ENCODE peak calls at places on chromosome 10, in five cellular contexts. T is OCI-LY7, H is transverse colon, K is mucosa of descending colon, B is A549. Z is an unnamed sample.

GRCh38 chr10:28008054-28008453 is 9.2 kb upstream of the ODAD2 start:
- DNase-seq in T (no peak), H (no peak), K (no peak), B (no peak), Z (no peak)

GRCh38 chr10:132302421-132302820 is 5.3 kb downstream of the STK32C start:
- DNase-seq in T (no peak), H (no peak), K (peak; percentile 14), B (no peak), Z (no peak)

GRCh38 chr10:12103743-12104142 is 25.7 kb upstream of the SEC61A2 start:
- DNase-seq in T (no peak), H (no peak), K (no peak), B (no peak), Z (no peak)

GRCh38 chr10:129800796-129801340 is 163.2 kb downstream of the EBF3 start:
- DNase-seq in T (no peak), H (no peak), K (no peak), B (no peak), Z (no peak)

GRCh38 chr10:48406204-48406603 is 99.7 kb downstream of the MAPK8 start:
- DNase-seq in T (no peak), H (no peak), K (no peak), B (peak; percentile 32), Z (peak; percentile 86)

GRCh38 chr10:49225218-49225876 is 37.2 kb upstream of the TMEM273 start:
- DNase-seq in T (no peak), H (no peak), K (no peak), B (no peak), Z (no peak)

GRCh38 chr10:94274142-94274787 is 88.5 kb downstream of the NOC3L start:
- DNase-seq in T (no peak), H (peak; percentile 20), K (no peak), B (no peak), Z (no peak)

GRCh38 chr10:119726291-119727261 is 726 bp downstream of the INPP5F start:
- DNase-seq in T (no peak), H (peak; percentile 53), K (no peak), B (no peak), Z (no peak)

GRCh38 chr10:133087679-133088523 is at the start of gene ADGRA1:
- DNase-seq in T (no peak), H (no peak), K (no peak), B (no peak), Z (no peak)

DNA sequence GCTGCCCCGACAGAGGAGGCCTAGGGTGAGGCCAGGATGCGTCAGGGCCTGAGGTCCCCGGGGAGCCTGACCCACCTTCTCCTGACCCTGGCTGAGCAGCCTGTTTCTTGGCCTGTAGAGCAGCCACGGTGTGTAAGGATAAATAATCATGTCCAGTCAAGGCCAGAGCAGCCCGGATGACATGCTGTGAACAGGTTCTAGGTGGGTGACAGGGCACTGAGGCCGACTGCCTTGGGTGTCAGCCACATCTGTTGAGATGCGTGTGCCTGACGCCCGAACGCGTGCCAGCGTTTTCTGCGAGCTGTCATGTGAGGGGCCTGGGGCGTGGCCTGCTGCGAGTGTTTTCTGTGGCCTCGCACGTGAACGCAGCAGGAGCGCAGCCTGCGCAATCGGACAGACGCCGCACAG is 118.3 kb downstream of the FAM53B start:
- DNase-seq in T (no peak), H (no peak), K (no peak), B (no peak), Z (no peak)
- H3K4me3 ChIP-seq in T (no peak overlapping the region), H (no peak overlapping the region), K (no peak overlapping the region), B (no peak overlapping the region), Z (no peak overlapping the region)

GRCh38 chr10:117860135-117860534 is 186.6 kb downstream of the RAB11FIP2 start:
- DNase-seq in T (no peak), H (no peak), K (no peak), B (no peak), Z (no peak)

GRCh38 chr10:117865945-117866344 is 180.8 kb downstream of the RAB11FIP2 start:
- DNase-seq in T (no peak), H (no peak), K (no peak), B (no peak), Z (no peak)

GRCh38 chr10:117860823-117861222 is 185.9 kb downstream of the RAB11FIP2 start:
- DNase-seq in T (peak; percentile 11), H (no peak), K (no peak), B (peak; percentile 39), Z (no peak)
- TF ChIP-seq CTCF in T (peak; percentile 73), H (peak; percentile 23), K (no peak), B (peak; percentile 21), Z (peak; percentile 57)

DNA sequence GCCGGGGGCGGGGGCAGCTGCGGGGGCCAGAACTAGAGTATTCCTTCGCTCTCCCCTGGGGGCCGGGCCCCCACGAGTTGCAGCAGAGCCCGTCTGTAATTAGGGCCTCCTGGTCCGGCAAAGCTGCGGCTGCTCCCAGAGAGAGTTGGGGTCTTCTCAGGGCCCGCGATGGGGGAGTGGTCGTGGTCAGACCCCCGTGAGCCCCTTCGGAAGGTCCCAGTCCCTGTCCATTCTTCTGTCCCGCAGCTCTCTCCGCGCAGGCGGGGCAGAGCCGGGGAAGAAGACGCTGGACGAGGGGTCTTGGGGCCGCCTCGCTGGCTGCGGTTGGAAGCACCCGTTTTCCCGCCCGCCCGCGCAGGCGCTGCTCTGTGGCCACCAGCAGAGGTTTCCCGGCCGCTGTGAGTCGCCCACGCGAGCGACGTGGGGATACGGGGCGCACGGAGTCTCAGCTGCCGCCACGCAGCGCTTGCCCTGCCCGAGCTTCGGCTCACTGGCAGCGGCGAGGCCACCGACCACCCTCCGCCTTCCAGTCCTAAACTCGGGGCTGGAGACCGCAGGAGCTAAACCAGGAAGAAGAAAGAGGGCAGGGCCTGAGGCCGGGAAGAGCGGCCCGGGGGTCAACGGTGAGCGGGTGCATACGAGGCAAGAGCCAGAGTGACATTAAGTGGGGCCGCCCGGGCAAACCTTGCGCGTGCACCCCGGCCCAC is 7.3 kb upstream of the EMX2 start:
- DNase-seq in T (no peak), H (no peak), K (no peak), B (no peak), Z (no peak)
- H3K4me3 ChIP-seq in T (no peak overlapping the region), H (no peak overlapping the region), K (no peak overlapping the region), B (peak overlapping the region; percentile 45), Z (peak overlapping the region; percentile 53)

GRCh38 chr10:80468002-80468401 is 13.9 kb downstream of the TSPAN14 start:
- DNase-seq in T (peak; percentile 80), H (peak; percentile 72), K (peak; percentile 63), B (no peak), Z (no peak)
- TF ChIP-seq CTCF in T (peak; percentile 35), H (no peak), K (no peak), B (no peak), Z (no peak)

GRCh38 chr10:3195706-3196105 is 23.1 kb upstream of the PITRM1 start:
- DNase-seq in T (no peak), H (no peak), K (no peak), B (no peak), Z (no peak)

GRCh38 chr10:3196971-3197353 is 24.4 kb upstream of the PITRM1 start:
- DNase-seq in T (no peak), H (no peak), K (no peak), B (no peak), Z (no peak)

GRCh38 chr10:3198900-3199299 is 26.3 kb upstream of the PITRM1 start:
- DNase-seq in T (no peak), H (no peak), K (no peak), B (no peak), Z (no peak)

GRCh38 chr10:3196482-3196881 is 23.9 kb upstream of the PITRM1 start:
- DNase-seq in T (no peak), H (no peak), K (no peak), B (no peak), Z (no peak)

GRCh38 chr10:3197354-3198003 is 24.9 kb upstream of the PITRM1 start:
- DNase-seq in T (peak; percentile 34), H (peak; percentile 85), K (peak; percentile 87), B (peak; percentile 78), Z (peak; percentile 56)
- H3K4me3 ChIP-seq in T (no peak overlapping the region), H (no peak overlapping the region), K (no peak overlapping the region), B (peak overlapping the region; percentile 28), Z (peak overlapping the region; percentile 42)

GRCh38 chr10:13994932-13995331 is 335.8 kb downstream of the FRMD4A start:
- DNase-seq in T (peak; percentile 9), H (no peak), K (no peak), B (no peak), Z (no peak)
- TF ChIP-seq CTCF in T (peak; percentile 16), H (no peak), K (no peak), B (no peak), Z (peak; percentile 11)

GRCh38 chr10:29160110-29160669 is 128.7 kb upstream of the LYZL1 start:
- DNase-seq in T (no peak), H (no peak), K (no peak), B (peak; percentile 76), Z (peak; percentile 71)
- H3K4me3 ChIP-seq in T (no peak overlapping the region), H (no peak overlapping the region), K (no peak overlapping the region), B (no peak overlapping the region), Z (no peak overlapping the region)

GRCh38 chr10:73413528-73414229 is at the start of gene ANXA7:
- DNase-seq in T (peak; percentile 92), H (peak; percentile 97), K (peak; percentile 97), B (peak; percentile 88), Z (peak; percentile 61)
- TF ChIP-seq CTCF in T (no peak), H (peak; percentile 37), K (no peak), B (peak; percentile 24), Z (peak; percentile 15)

Z was measured in epithelial cell of proximal tubule.